ENCODE peak calls at places on chromosomes 1 and 21, in nine cellular contexts. N is CD8-positive, alpha-beta memory T cell; Q is fibroblast of mammary gland; B is RWPE1; E is fibroblast of villous mesenchyme; I is activated naive CD4-positive, alpha-beta T cell treated with anti-CD3 and anti-CD28 coated beads for 36 hours; Z is lung; U is activated CD4-positive, alpha-beta memory T cell treated with anti-CD3 and anti-CD28 coated beads, Interleukin-2, amount 10 ng/mL, durations not matched to agents 7 days and 5 days; G is osteocyte. A is an unnamed sample.

GRCh38 chr21:33198346-33199135 is 31.2 kb upstream of the IFNAR2 start:
- DNase-seq in N (no peak), Q (peak), B (no peak), E (peak), I (no peak), Z (peak), U (no peak), G (peak), A (no peak)

GRCh38 chr1:248810727-248811513 is 14.8 kb downstream of the SH3BP5L start:
- DNase-seq in N (no peak), Q (peak), B (no peak), E (no peak), I (no peak), Z (no peak), U (no peak), G (no peak), A (no peak)

GRCh38 chr1:162391790-162392563 is 10.4 kb downstream of the C1orf226 start:
- DNase-seq in N (no peak), Q (peak), B (no peak), E (peak), I (peak), Z (no peak), U (no peak), G (peak), A (peak)

GRCh38 chr1:36160949-36161485 is 5.1 kb downstream of the MAP7D1 start:
- DNase-seq in N (peak), Q (peak), B (peak), E (peak), I (peak), Z (peak), U (peak), G (no peak), A (peak)

GRCh38 chr21:37655601-37656300 is 260.5 kb downstream of the KCNJ6 start:
- DNase-seq in N (no peak), Q (no peak), B (no peak), E (no peak), I (no peak), Z (no peak), U (no peak), G (peak), A (no peak)

GRCh38 chr1:210573141-210573540 is 244.4 kb downstream of the HHAT start:
- DNase-seq in N (no peak), Q (no peak), B (no peak), E (no peak), I (no peak), Z (no peak), U (no peak), G (no peak), A (no peak)

GRCh38 chr1:163571950-163572349 is 250.2 kb downstream of the NUF2 start:
- DNase-seq in N (no peak), Q (no peak), B (no peak), E (no peak), I (no peak), Z (no peak), U (no peak), G (no peak), A (no peak)

GRCh38 chr1:183300828-183301227 is 114.8 kb downstream of the LAMC2 start:
- DNase-seq in N (no peak), Q (no peak), B (no peak), E (no peak), I (no peak), Z (no peak), U (no peak), G (no peak), A (no peak)

GRCh38 chr1:16048573-16049189 is 5.1 kb downstream of the CLCNKB start:
- DNase-seq in N (no peak), Q (no peak), B (no peak), E (peak), I (peak), Z (peak), U (no peak), G (no peak), A (peak)

GRCh38 chr21:39523398-39523797 is 71.6 kb downstream of the SH3BGR start:
- DNase-seq in N (no peak), Q (no peak), B (no peak), E (no peak), I (no peak), Z (peak), U (no peak), G (peak), A (no peak)

GRCh38 chr1:16042096-16042495 is 1.5 kb upstream of the CLCNKB start:
- DNase-seq in N (no peak), Q (no peak), B (no peak), E (no peak), I (no peak), Z (no peak), U (no peak), G (no peak), A (no peak)

GRCh38 chr1:59150537-59151386 is 146.1 kb upstream of the FGGY start:
- DNase-seq in N (no peak), Q (peak), B (peak), E (peak), I (peak), Z (peak), U (peak), G (peak), A (peak)

GRCh38 chr1:22788298-22788697 is 77.7 kb downstream of the EPHB2 start:
- DNase-seq in N (no peak), Q (no peak), B (no peak), E (no peak), I (no peak), Z (no peak), U (no peak), G (no peak), A (no peak)

GRCh38 chr1:34164510-34165381 is at the start of gene CSMD2:
- DNase-seq in N (no peak), Q (peak), B (peak), E (peak), I (no peak), Z (no peak), U (no peak), G (no peak), A (no peak)

GRCh38 chr1:67031121-67031520 is 22.8 kb downstream of the SLC35D1 start:
- DNase-seq in N (no peak), Q (no peak), B (no peak), E (no peak), I (no peak), Z (no peak), U (no peak), G (no peak), A (no peak)

GRCh38 chr1:34500451-34500850 is 254.4 kb upstream of the GJB5 start:
- DNase-seq in N (no peak), Q (no peak), B (peak), E (no peak), I (peak), Z (no peak), U (no peak), G (no peak), A (peak)

GRCh38 chr1:103265551-103265950 is 157.2 kb upstream of the COL11A1 start:
- DNase-seq in N (no peak), Q (no peak), B (no peak), E (no peak), I (no peak), Z (no peak), U (no peak), G (no peak), A (no peak)

GRCh38 chr1:208942394-208942793 is 641.1 kb upstream of the CAMK1G start:
- DNase-seq in N (no peak), Q (no peak), B (no peak), E (no peak), I (no peak), Z (no peak), U (no peak), G (no peak), A (no peak)

GRCh38 chr1:116375165-116375883 is 2.3 kb downstream of the ATP1A1 start:
- DNase-seq in N (no peak), Q (peak), B (no peak), E (peak), I (peak), Z (no peak), U (no peak), G (no peak), A (peak)

GRCh38 chr1:202135221-202135721 is 9.3 kb downstream of the ARL8A start:
- DNase-seq in N (peak), Q (peak), B (peak), E (peak), I (peak), Z (peak), U (peak), G (no peak), A (peak)

GRCh38 chr1:230050973-230051735 is 15.9 kb upstream of the GALNT2 start:
- DNase-seq in N (no peak), Q (no peak), B (no peak), E (no peak), I (no peak), Z (no peak), U (no peak), G (no peak), A (no peak)

GRCh38 chr1:86778510-86779218 is 74.3 kb downstream of the SH3GLB1 start:
- DNase-seq in N (no peak), Q (peak), B (no peak), E (peak), I (no peak), Z (no peak), U (no peak), G (no peak), A (no peak)

GRCh38 chr1:54798769-54799641 is 2.1 kb downstream of the TTC22 start:
- DNase-seq in N (no peak), Q (peak), B (peak), E (no peak), I (peak), Z (peak), U (peak), G (no peak), A (peak)

GRCh38 chr1:84720275-84720780 is 30.1 kb upstream of the SSX2IP start:
- DNase-seq in N (no peak), Q (no peak), B (no peak), E (no peak), I (no peak), Z (no peak), U (no peak), G (no peak), A (no peak)

GRCh38 chr1:942864-943533 is 16.1 kb downstream of the NOC2L start:
- DNase-seq in N (no peak), Q (peak), B (no peak), E (peak), I (no peak), Z (peak), U (no peak), G (no peak), A (no peak)

GRCh38 chr1:13543927-13544556 is 30.2 kb upstream of the LRRC38 start:
- DNase-seq in N (no peak), Q (peak), B (peak), E (peak), I (no peak), Z (peak), U (no peak), G (no peak), A (no peak)

GRCh38 chr21:45593162-45594022 is 50.1 kb upstream of the PCBP3 start:
- DNase-seq in N (no peak), Q (no peak), B (no peak), E (no peak), I (no peak), Z (no peak), U (no peak), G (no peak), A (no peak)

GRCh38 chr1:105172803-105173202 is 1423.1 kb downstream of the AMY1C start:
- DNase-seq in N (no peak), Q (no peak), B (no peak), E (no peak), I (no peak), Z (no peak), U (no peak), G (no peak), A (no peak)

GRCh38 chr1:62685431-62685859 is 2.7 kb downstream of the DOCK7 start:
- DNase-seq in N (no peak), Q (peak), B (peak), E (peak), I (no peak), Z (no peak), U (no peak), G (no peak), A (no peak)

GRCh38 chr1:184827600-184828368 is 73.1 kb upstream of the EDEM3 start:
- DNase-seq in N (no peak), Q (peak), B (peak), E (peak), I (no peak), Z (no peak), U (no peak), G (no peak), A (no peak)

GRCh38 chr1:243642936-243643335 is 207.1 kb downstream of the AKT3 start:
- DNase-seq in N (no peak), Q (peak), B (no peak), E (no peak), I (no peak), Z (no peak), U (no peak), G (no peak), A (no peak)

GRCh38 chr1:198699167-198700015 is 60.6 kb downstream of the PTPRC start:
- DNase-seq in N (peak), Q (peak), B (peak), E (peak), I (peak), Z (peak), U (peak), G (no peak), A (peak)

GRCh38 chr1:108896160-108897150 is 19.7 kb downstream of the GPSM2 start:
- DNase-seq in N (no peak), Q (peak), B (no peak), E (peak), I (no peak), Z (no peak), U (no peak), G (no peak), A (no peak)